ENCODE peak calls at places on chromosomes 2 and 18, in seven cellular contexts. T, M, X, S, A, Q and P are unnamed samples.

GRCh38 chr2:133418671-133419070 is 149.6 kb downstream of the NCKAP5 start:
- DNase-seq in T (peak; percentile 8), M (no peak), X (no peak), S (peak; percentile 64), A (no peak), Q (no peak), P (no peak)

GRCh38 chr18:69895081-69896047 is 52.3 kb downstream of the CD226 start:
- DNase-seq in T (no peak), M (no peak), X (no peak), S (no peak), A (no peak), Q (no peak), P (no peak)

GRCh38 chr18:22643731-22644130 is 226.0 kb upstream of the CTAGE1 start:
- DNase-seq in T (peak; percentile 62), M (no peak), X (peak; percentile 6), S (peak; percentile 35), A (no peak), Q (no peak), P (no peak)

GRCh38 chr2:199431748-199432213 is 26.0 kb downstream of the SATB2 start:
- DNase-seq in T (peak; percentile 35), M (no peak), X (peak; percentile 20), S (peak; percentile 58), A (no peak), Q (no peak), P (peak; percentile 69)

GRCh38 chr18:76620326-76620813 is 125.3 kb upstream of the ZNF516 start:
- DNase-seq in T (peak; percentile 76), M (peak; percentile 77), X (peak; percentile 82), S (peak; percentile 86), A (peak; percentile 92), Q (peak; percentile 21), P (peak; percentile 12)

GRCh38 chr2:220855296-220855695 is 716.8 kb downstream of the EPHA4 start:
- DNase-seq in T (peak; percentile 30), M (no peak), X (peak; percentile 55), S (peak; percentile 62), A (no peak), Q (no peak), P (no peak)

GRCh38 chr2:63163231-63163845 is 112.7 kb downstream of the OTX1 start:
- DNase-seq in T (no peak), M (no peak), X (no peak), S (no peak), A (no peak), Q (no peak), P (no peak)

GRCh38 chr18:5980721-5981120 is 85.4 kb upstream of the TMEM200C start:
- DNase-seq in T (no peak), M (peak; percentile 24), X (no peak), S (no peak), A (no peak), Q (no peak), P (no peak)

GRCh38 chr2:44943031-44943692 is 1.7 kb downstream of the SIX3 start:
- DNase-seq in T (no peak), M (no peak), X (no peak), S (no peak), A (no peak), Q (no peak), P (no peak)

GRCh38 chr18:34159691-34160185 is 65.0 kb downstream of the NOL4 start:
- DNase-seq in T (no peak), M (no peak), X (no peak), S (no peak), A (no peak), Q (no peak), P (no peak)

GRCh38 chr2:143083636-143084035 is 45.6 kb upstream of the ARHGAP15 start:
- DNase-seq in T (peak; percentile 74), M (no peak), X (peak; percentile 89), S (peak; percentile 83), A (no peak), Q (no peak), P (no peak)